ENCODE peak calls at places on chromosome 22, in five cellular contexts. K is psoas muscle, I is WERI-Rb-1, B is breast epithelium, Z is GM23338. J is an unnamed sample.

GRCh38 chr22:22746061-22746962 is 101.9 kb downstream of the GGTLC2 start:
- DNase-seq in K (no peak), I (no peak), B (no peak), Z (no peak), J (no peak)

GRCh38 chr22:27443315-27443714 is 358.2 kb downstream of the MN1 start:
- DNase-seq in K (no peak), I (no peak), B (no peak), Z (no peak), J (no peak)

GRCh38 chr22:27987557-27987956 is 68.5 kb upstream of the PITPNB start:
- DNase-seq in K (no peak), I (no peak), B (no peak), Z (no peak), J (no peak)

GRCh38 chr22:18103527-18104269 is 6.9 kb upstream of the TUBA8 start:
- DNase-seq in K (peak; percentile 48), I (no peak), B (no peak), Z (no peak), J (no peak)

GRCh38 chr22:43892183-43892894 is 526 bp upstream of the PNPLA5 start:
- DNase-seq in K (no peak), I (no peak), B (no peak), Z (peak; percentile 61), J (no peak)

GRCh38 chr22:49251371-49251770 is 576.3 kb downstream of the BRD1 start:
- DNase-seq in K (no peak), I (no peak), B (peak; percentile 7), Z (no peak), J (no peak)

GRCh38 chr22:27872488-27872887 is 46.6 kb downstream of the PITPNB start:
- DNase-seq in K (no peak), I (no peak), B (no peak), Z (no peak), J (no peak)

GRCh38 chr22:32204211-32204855 is 540 bp downstream of the RFPL2 start:
- DNase-seq in K (no peak), I (peak; percentile 41), B (no peak), Z (peak; percentile 63), J (no peak)

GRCh38 chr22:27752771-27753170 is 48.8 kb downstream of the MN1 start:
- DNase-seq in K (peak; percentile 74), I (peak; percentile 79), B (no peak), Z (no peak), J (peak; percentile 70)

GRCh38 chr22:40178417-40179409 is 988 bp downstream of the TNRC6B start:
- DNase-seq in K (no peak), I (peak; percentile 17), B (no peak), Z (peak; percentile 80), J (peak; percentile 33)

GRCh38 chr22:27578937-27579617 is 222.5 kb downstream of the MN1 start:
- DNase-seq in K (no peak), I (no peak), B (no peak), Z (no peak), J (no peak)

GRCh38 chr22:49008682-49009235 is 818.9 kb downstream of the BRD1 start:
- DNase-seq in K (no peak), I (peak; percentile 4), B (peak; percentile 40), Z (no peak), J (no peak)

DNA sequence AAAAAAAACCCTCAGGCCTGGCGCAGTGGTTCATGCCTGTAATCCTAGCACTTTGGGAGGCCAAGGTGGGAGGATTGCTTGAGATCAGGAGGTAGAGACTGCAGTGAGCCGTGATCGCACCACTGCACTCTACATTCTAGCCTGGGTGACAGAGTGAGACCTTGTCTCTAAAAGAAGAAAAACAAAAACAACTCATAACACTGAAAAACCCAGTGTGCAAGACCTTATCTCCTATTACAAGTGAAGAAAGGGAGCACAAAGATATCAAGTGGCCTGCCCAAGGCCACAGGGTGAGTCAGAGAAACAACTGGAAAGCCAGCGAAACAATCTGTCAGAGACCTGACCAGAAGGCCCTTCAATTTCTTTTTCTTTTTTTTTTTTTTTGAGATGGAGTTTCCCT is 2.5 kb downstream of the TXN2 start:
- DNase-seq in K (no peak), I (no peak), B (no peak), Z (no peak), J (no peak)
- H3K36me3 ChIP-seq in K (peaks cover 67% of the 10 kb centered on the region), I (peaks cover 45% of the 10 kb centered on the region), B (no peaks in the 10 kb centered on the region), Z (no peaks in the 10 kb centered on the region), J (no peaks in the 10 kb centered on the region)

GRCh38 chr22:46352691-46353386 is 17.3 kb downstream of the TRMU start:
- DNase-seq in K (peak; percentile 65), I (peak; percentile 62), B (peak; percentile 70), Z (no peak), J (peak; percentile 88)
- TF ChIP-seq CTCF in K (no peak), I (no peak), B (no peak), Z (no peak), J (no peak)

DNA sequence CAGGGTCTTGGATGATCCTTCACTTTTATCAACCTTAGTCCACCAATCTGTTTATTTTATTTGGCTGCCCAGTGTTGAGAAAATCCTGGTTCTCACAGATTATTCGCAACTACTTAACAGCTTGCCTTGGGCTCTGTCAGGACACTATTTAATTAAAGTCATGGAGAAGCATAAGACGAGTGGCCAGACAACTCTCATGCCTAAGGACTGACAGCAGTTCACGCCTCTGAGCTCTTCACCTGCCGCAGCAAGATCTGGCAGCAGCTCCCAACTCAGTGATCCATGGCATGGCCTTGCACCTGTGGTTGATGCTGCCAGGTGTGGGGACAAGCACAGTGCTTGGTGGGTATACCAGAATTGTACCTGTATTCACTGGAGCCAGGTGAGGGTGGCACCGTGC is 37.8 kb downstream of the HIRA start:
- DNase-seq in K (no peak), I (no peak), B (no peak), Z (no peak), J (no peak)
- H3K36me3 ChIP-seq in K (peaks cover 88% of the 10 kb centered on the region), I (peaks cover 66% of the 10 kb centered on the region), B (no peaks in the 10 kb centered on the region), Z (peaks cover 38% of the 10 kb centered on the region), J (peaks cover 2% of the 10 kb centered on the region)

GRCh38 chr22:20060700-20061480 is 19.2 kb upstream of the DGCR8 start:
- DNase-seq in K (no peak), I (no peak), B (no peak), Z (peak; percentile 45), J (no peak)
- TF ChIP-seq CTCF in K (no peak), I (peak; percentile 47), B (no peak), Z (peak; percentile 62), J (no peak)

GRCh38 chr22:23804781-23805291 is 18.1 kb downstream of the SMARCB1 start:
- DNase-seq in K (no peak), I (peak; percentile 63), B (no peak), Z (no peak), J (no peak)
- H3K36me3 ChIP-seq in K (peaks cover 96% of the 10 kb centered on the region), I (peaks cover 75% of the 10 kb centered on the region), B (peaks cover 10% of the 10 kb centered on the region), Z (peaks cover 37% of the 10 kb centered on the region), J (peaks cover 80% of the 10 kb centered on the region)

GRCh38 chr22:31085493-31085824 is 4.3 kb downstream of the SMTN start:
- DNase-seq in K (peak; percentile 27), I (no peak), B (no peak), Z (peak; percentile 74), J (no peak)
- TF ChIP-seq CTCF in K (no peak), I (no peak), B (no peak), Z (no peak), J (no peak)

GRCh38 chr22:44995282-44995597 is 14.6 kb downstream of the PHF21B start:
- DNase-seq in K (no peak), I (no peak), B (no peak), Z (no peak), J (no peak)

GRCh38 chr22:44996648-44997047 is 13.2 kb downstream of the PHF21B start:
- DNase-seq in K (no peak), I (no peak), B (no peak), Z (no peak), J (no peak)

GRCh38 chr22:44997060-44997459 is 12.7 kb downstream of the PHF21B start:
- DNase-seq in K (no peak), I (no peak), B (no peak), Z (no peak), J (no peak)

GRCh38 chr22:44995715-44996114 is 14.1 kb downstream of the PHF21B start:
- DNase-seq in K (no peak), I (no peak), B (no peak), Z (no peak), J (no peak)

DNA sequence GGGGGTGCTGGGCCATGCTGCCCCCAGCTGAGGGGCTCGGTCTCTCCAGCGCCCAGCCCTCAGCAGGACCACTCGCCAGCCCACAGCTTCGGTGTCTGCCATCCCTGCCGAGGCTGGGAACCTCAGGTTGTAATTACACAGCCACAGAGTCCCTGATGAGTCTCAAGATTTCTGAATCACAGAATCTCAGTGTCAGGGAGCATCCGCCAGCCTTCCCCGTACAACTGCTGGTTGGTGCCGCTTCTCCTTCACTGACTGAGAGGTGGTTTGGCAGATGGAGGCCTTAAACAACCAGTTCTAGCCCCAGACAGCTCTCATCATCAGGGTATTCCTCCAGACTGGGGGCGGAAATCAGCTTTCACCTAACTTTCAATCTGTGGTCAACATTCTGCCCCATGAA is 13.7 kb downstream of the PHF21B start:
- DNase-seq in K (no peak), I (no peak), B (no peak), Z (no peak), J (no peak)
- H3K36me3 ChIP-seq in K (no peaks in the 10 kb centered on the region), I (peaks cover 52% of the 10 kb centered on the region), B (no peaks in the 10 kb centered on the region), Z (peaks cover 22% of the 10 kb centered on the region), J (no peaks in the 10 kb centered on the region)

GRCh38 chr22:29998627-29999026 is 81.6 kb upstream of the HORMAD2 start:
- DNase-seq in K (no peak), I (no peak), B (no peak), Z (peak; percentile 46), J (no peak)
- TF ChIP-seq CTCF in K (no peak), I (no peak), B (no peak), Z (no peak), J (no peak)

GRCh38 chr22:37624876-37625275 is 14.6 kb upstream of the SH3BP1 start:
- DNase-seq in K (no peak), I (no peak), B (no peak), Z (no peak), J (no peak)
- H3K36me3 ChIP-seq in K (peaks cover 76% of the 10 kb centered on the region), I (peaks cover 21% of the 10 kb centered on the region), B (no peaks in the 10 kb centered on the region), Z (no peaks in the 10 kb centered on the region), J (no peaks in the 10 kb centered on the region)

J was measured in gastrocnemius medialis.